ENCODE peak calls at places on chromosomes 7 and 10, in five cellular contexts. Z is AML-193; G is activated CD8-positive, alpha-beta T cell treated with anti-CD3 and anti-CD28 coated beads, Interleukin-2, amount 10 ng/mL, durations not matched to agents 7 days and 5 days; A is lower lobe of right lung; M is left colon. L is an unnamed sample.
A peak's percentile ranks its signal among the peaks of the same experiment; 100 is the strongest.

GRCh38 chr10:128151031-128151430 is 24.8 kb upstream of the MKI67 start:
- DNase-seq in A (no peak), M (no peak), Z (no peak), G (no peak), L (no peak)

GRCh38 chr10:70920519-70920918 is 32.2 kb upstream of the PCBD1 start:
- DNase-seq in G (no peak), A (peak; percentile 93), M (peak; percentile 75), Z (no peak), L (no peak)

GRCh38 chr10:93115661-93116383 is 42.1 kb downstream of the CYP26A1 start:
- DNase-seq in G (peak; percentile 76), M (peak; percentile 86), Z (peak; percentile 47), A (peak; percentile 60), L (no peak)

GRCh38 chr7:651032-651728 is 75.3 kb upstream of the DNAAF5 start:
- DNase-seq in M (no peak), A (peak; percentile 5), G (no peak), Z (no peak), L (no peak)

GRCh38 chr10:5958680-5959079 is 18.7 kb downstream of the IL15RA start:
- DNase-seq in G (no peak), M (no peak), Z (no peak), A (no peak), L (no peak)

GRCh38 chr10:91907033-91907594 is 2.2 kb downstream of the FGFBP3 start:
- DNase-seq in Z (no peak), G (no peak), A (no peak), M (no peak), L (no peak)

GRCh38 chr7:76031964-76032363 is 15.8 kb downstream of the STYXL1 start:
- DNase-seq in G (no peak), A (no peak), M (no peak), Z (no peak), L (no peak)

GRCh38 chr10:128463991-128464755 is 337.9 kb upstream of the MKI67 start:
- DNase-seq in M (no peak), A (no peak), Z (no peak), G (peak; percentile 28), L (peak; percentile 26)

GRCh38 chr7:90320801-90321494 is at the start of gene FAM237B:
- DNase-seq in A (peak; percentile 44), G (no peak), Z (no peak), M (peak; percentile 12), L (no peak)

GRCh38 chr10:103564799-103565365 is 71.4 kb downstream of the NEURL1 start:
- DNase-seq in M (no peak), G (peak; percentile 49), Z (no peak), A (no peak), L (no peak)

GRCh38 chr7:2834748-2835441 is 9.2 kb downstream of the GNA12 start:
- DNase-seq in G (no peak), A (no peak), Z (no peak), M (no peak), L (no peak)

GRCh38 chr10:67723601-67724000 is 27.6 kb upstream of the CTNNA3 start:
- DNase-seq in Z (no peak), G (no peak), A (no peak), M (no peak), L (no peak)

GRCh38 chr7:27992755-27993478 is 187.7 kb downstream of the JAZF1 start:
- DNase-seq in Z (no peak), G (no peak), M (no peak), A (no peak), L (no peak)

GRCh38 chr7:144452064-144452463 is 48.6 kb upstream of the NOBOX start:
- DNase-seq in Z (no peak), M (no peak), A (no peak), G (no peak), L (no peak)

GRCh38 chr10:88616250-88616977 is 29.9 kb downstream of the LIPJ start:
- DNase-seq in G (no peak), Z (no peak), A (no peak), M (no peak), L (no peak)

GRCh38 chr10:31582365-31583052 is 263.5 kb downstream of the ZEB1 start:
- DNase-seq in M (no peak), G (no peak), Z (peak; percentile 33), A (no peak), L (no peak)

GRCh38 chr10:51758366-51758765 is 59.0 kb upstream of the CSTF2T start:
- DNase-seq in Z (no peak), A (no peak), G (no peak), M (no peak), L (no peak)

L was measured in GF-D8.